ENCODE peak calls at places on chromosomes 5 and 9, in five cellular contexts. C is neuronal stem cell, B is trophoblast cell, E is H1, Y is mesenchymal stem cell. V is an unnamed sample.

GRCh38 chr9:38507587-38507986 is 83.3 kb upstream of the IGFBPL1 start:
- DNase-seq in Y (no peak), E (no peak), C (no peak), B (no peak), V (no peak)

GRCh38 chr5:97097348-97098220 is 44.8 kb downstream of the LIX1 start:
- DNase-seq in B (no peak), C (no peak), Y (no peak), E (no peak), V (no peak)

GRCh38 chr9:101566904-101567724 is 27.7 kb downstream of the PPP3R2 start:
- DNase-seq in C (no peak), B (peak), Y (peak), E (no peak), V (peak)

GRCh38 chr5:10719965-10720364 is 41.1 kb downstream of the DAP start:
- DNase-seq in E (no peak), Y (peak), C (no peak), B (no peak), V (peak)

GRCh38 chr5:9196403-9197224 is 349.3 kb downstream of the SEMA5A start:
- DNase-seq in C (peak), B (no peak), E (no peak), Y (peak), V (peak)

GRCh38 chr5:10295619-10296326 is 11.9 kb downstream of the CMBL start:
- DNase-seq in E (no peak), B (no peak), C (no peak), Y (no peak), V (no peak)

GRCh38 chr5:181224390-181225234 is 1.5 kb downstream of the TRIM41 start:
- DNase-seq in Y (no peak), C (no peak), E (no peak), B (no peak), V (no peak)

GRCh38 chr5:32057157-32058096 is 116.7 kb downstream of the GOLPH3 start:
- DNase-seq in B (no peak), E (no peak), Y (peak), C (no peak), V (no peak)

GRCh38 chr9:76401580-76402354 is 7.5 kb upstream of the RFK start:
- DNase-seq in B (no peak), Y (peak), C (no peak), E (no peak), V (peak)

GRCh38 chr9:135789838-135790291 is 87.9 kb downstream of the KCNT1 start:
- DNase-seq in Y (no peak), C (no peak), B (no peak), E (no peak), V (no peak)

GRCh38 chr9:135790850-135791249 is 88.9 kb downstream of the KCNT1 start:
- DNase-seq in Y (no peak), C (no peak), B (no peak), E (no peak), V (no peak)

GRCh38 chr9:135790356-135790755 is 88.4 kb downstream of the KCNT1 start:
- DNase-seq in Y (no peak), E (no peak), B (no peak), C (no peak), V (no peak)

GRCh38 chr9:135792268-135793128 is 90.5 kb downstream of the KCNT1 start:
- DNase-seq in C (no peak), Y (no peak), B (no peak), E (no peak), V (no peak)

GRCh38 chr9:135791431-135792267 is 89.7 kb downstream of the KCNT1 start:
- DNase-seq in Y (no peak), B (no peak), E (no peak), C (no peak), V (no peak)
- H3K4me3 ChIP-seq in Y (no peak), B (peak), E (no peak), C (no peak), V (no peak)

GRCh38 chr5:118144540-118144939 is 843.8 kb downstream of the DTWD2 start:
- DNase-seq in E (no peak), B (no peak), Y (no peak), C (no peak), V (no peak)
- H3K27ac ChIP-seq in E (no peak), B (no peak), Y (no peak), C (no peak), V (no peak)

GRCh38 chr9:7869340-7869739 is 69.8 kb upstream of the DMAC1 start:
- DNase-seq in Y (no peak), B (no peak), C (no peak), E (no peak), V (no peak)
- H2BK5ac ChIP-seq in Y (no peak), B (no peak), C (no peak), E (no peak), V (no peak)

GRCh38 chr5:80569961-80570786 is at the start of gene ANKRD34B:
- DNase-seq in C (peak), B (no peak), E (peak), Y (peak), V (no peak)

GRCh38 chr5:80568251-80568650 is 1.8 kb downstream of the ANKRD34B start:
- DNase-seq in B (no peak), E (no peak), Y (no peak), C (no peak), V (no peak)

GRCh38 chr5:80573062-80573461 is 3.0 kb upstream of the ANKRD34B start:
- DNase-seq in B (no peak), Y (no peak), E (no peak), C (no peak), V (no peak)

GRCh38 chr5:80566711-80567259 is 3.3 kb downstream of the ANKRD34B start:
- DNase-seq in E (no peak), C (no peak), Y (no peak), B (no peak), V (no peak)

GRCh38 chr5:80569086-80569960 is 757 bp downstream of the ANKRD34B start:
- DNase-seq in E (no peak), Y (no peak), B (no peak), C (peak), V (no peak)
- H3K4me3 ChIP-seq in E (peak), Y (peak), B (peak), C (peak), V (no peak)

GRCh38 chr9:131240047-131240921 is 36.0 kb downstream of the FAM78A start:
- DNase-seq in C (no peak), E (no peak), Y (no peak), B (no peak), V (no peak)
- H3K27ac ChIP-seq in C (no peak), E (no peak), Y (no peak), B (no peak), V (no peak)

GRCh38 chr5:147408980-147409379 is 100.9 kb downstream of the DPYSL3 start:
- DNase-seq in B (no peak), C (no peak), E (no peak), Y (no peak), V (peak)

GRCh38 chr5:147403659-147404640 is 105.9 kb downstream of the DPYSL3 start:
- DNase-seq in B (peak), C (no peak), Y (peak), E (no peak), V (peak)

GRCh38 chr5:147404706-147405105 is 105.2 kb downstream of the DPYSL3 start:
- DNase-seq in B (no peak), Y (no peak), C (no peak), E (no peak), V (no peak)

GRCh38 chr5:147406636-147407035 is 103.2 kb downstream of the DPYSL3 start:
- DNase-seq in E (no peak), C (no peak), B (no peak), Y (no peak), V (no peak)

GRCh38 chr5:147407094-147407681 is 102.7 kb downstream of the DPYSL3 start:
- DNase-seq in C (no peak), Y (peak), B (peak), E (no peak), V (peak)
- H2BK5ac ChIP-seq in C (no peak), Y (no peak), B (no peak), E (no peak), V (peak)

GRCh38 chr5:59597690-59598546 is 295.6 kb downstream of the PDE4D start:
- DNase-seq in C (no peak), B (no peak), E (no peak), Y (no peak), V (no peak)
- H3K4me3 ChIP-seq in C (no peak), B (no peak), E (no peak), Y (peak), V (no peak)

GRCh38 chr5:67826296-67826695 is 389.3 kb upstream of the PIK3R1 start:
- DNase-seq in B (no peak), Y (no peak), E (no peak), C (no peak), V (no peak)
- H3K27ac ChIP-seq in B (no peak), Y (no peak), E (no peak), C (no peak), V (no peak)

V was measured in IMR-90.